ENCODE peak calls at places on chromosome 4, in nine cellular contexts. A is lower lobe of right lung; R is mesenchymal stem cell; Z is small intestine; T is NT2/D1; F is body of pancreas; X is tibial nerve; J is lung; E is effector memory CD4-positive, alpha-beta T cell. Q is an unnamed sample.

GRCh38 chr4:113653871-113654270 is 107.7 kb downstream of the CAMK2D start:
- DNase-seq in A (no peak), R (no peak), Z (no peak), T (no peak), F (no peak), X (no peak), J (no peak), E (no peak), Q (no peak)

GRCh38 chr4:182843813-182844325 is 73.3 kb downstream of the DCTD start:
- DNase-seq in A (no peak), R (no peak), Z (no peak), T (no peak), F (no peak), X (no peak), J (no peak), E (no peak), Q (no peak)

GRCh38 chr4:113971706-113972360 is 7.6 kb downstream of the ARSJ start:
- DNase-seq in A (no peak), R (peak), Z (no peak), T (no peak), F (no peak), X (no peak), J (no peak), E (no peak), Q (no peak)

GRCh38 chr4:145716200-145716599 is 36.3 kb downstream of the C4orf51 start:
- DNase-seq in A (no peak), R (no peak), Z (no peak), T (no peak), F (no peak), X (no peak), J (no peak), E (no peak), Q (no peak)

GRCh38 chr4:99082192-99082591 is 6.4 kb downstream of the ADH5 start:
- DNase-seq in A (no peak), R (no peak), Z (no peak), T (no peak), F (no peak), X (no peak), J (no peak), E (no peak), Q (no peak)

GRCh38 chr4:67570537-67570936 is 12.0 kb downstream of the STAP1 start:
- DNase-seq in A (no peak), R (no peak), Z (no peak), T (no peak), F (no peak), X (no peak), J (no peak), E (no peak), Q (no peak)

GRCh38 chr4:172962564-172963353 is 205.9 kb upstream of the GALNT7 start:
- DNase-seq in A (no peak), R (peak), Z (peak), T (no peak), F (peak), X (no peak), J (peak), E (no peak), Q (no peak)

GRCh38 chr4:86536166-86536565 is 57.9 kb upstream of the PTPN13 start:
- DNase-seq in A (no peak), R (no peak), Z (no peak), T (no peak), F (no peak), X (no peak), J (no peak), E (no peak), Q (no peak)

GRCh38 chr4:18105023-18106011 is 83.8 kb upstream of the LCORL start:
- DNase-seq in A (no peak), R (no peak), Z (peak), T (no peak), F (no peak), X (no peak), J (no peak), E (no peak), Q (no peak)

GRCh38 chr4:119300072-119300387 is 21.9 kb downstream of the FABP2 start:
- DNase-seq in A (peak), R (peak), Z (no peak), T (no peak), F (peak), X (no peak), J (peak), E (peak), Q (no peak)

GRCh38 chr4:109730294-109731051 is 603 bp upstream of the PLA2G12A start:
- DNase-seq in A (peak), R (peak), Z (peak), T (peak), F (peak), X (no peak), J (peak), E (no peak), Q (peak)

GRCh38 chr4:2281575-2282343 is 19.9 kb upstream of the MXD4 start:
- DNase-seq in A (no peak), R (no peak), Z (peak), T (no peak), F (no peak), X (no peak), J (no peak), E (peak), Q (no peak)

GRCh38 chr4:18945464-18945863 is 923.9 kb upstream of the LCORL start:
- DNase-seq in A (no peak), R (no peak), Z (no peak), T (no peak), F (no peak), X (no peak), J (no peak), E (no peak), Q (no peak)

GRCh38 chr4:40227284-40227683 is 30.5 kb downstream of the RHOH start:
- DNase-seq in A (no peak), R (no peak), Z (no peak), T (no peak), F (no peak), X (no peak), J (no peak), E (no peak), Q (no peak)

GRCh38 chr4:21765810-21766407 is 182.7 kb downstream of the KCNIP4 start:
- DNase-seq in A (no peak), R (peak), Z (peak), T (peak), F (peak), X (no peak), J (no peak), E (no peak), Q (no peak)

GRCh38 chr4:166594326-166594946 is 639.9 kb downstream of the SPOCK3 start:
- DNase-seq in A (no peak), R (peak), Z (peak), T (peak), F (peak), X (no peak), J (no peak), E (no peak), Q (no peak)

GRCh38 chr4:42672359-42673083 is 15.6 kb upstream of the ATP8A1 start:
- DNase-seq in A (no peak), R (no peak), Z (no peak), T (no peak), F (no peak), X (no peak), J (no peak), E (no peak), Q (no peak)

GRCh38 chr4:81747242-81747930 is 275.7 kb upstream of the RASGEF1B start:
- DNase-seq in A (no peak), R (no peak), Z (peak), T (no peak), F (no peak), X (no peak), J (no peak), E (no peak), Q (no peak)

GRCh38 chr4:4614925-4615678 is 73.3 kb upstream of the STX18 start:
- DNase-seq in A (no peak), R (peak), Z (no peak), T (no peak), F (no peak), X (no peak), J (no peak), E (no peak), Q (no peak)

GRCh38 chr4:144754562-144755410 is 108.8 kb downstream of the HHIP start:
- DNase-seq in A (no peak), R (no peak), Z (no peak), T (peak), F (peak), X (no peak), J (no peak), E (no peak), Q (no peak)

GRCh38 chr4:113469023-113469390 is 292.5 kb downstream of the CAMK2D start:
- DNase-seq in A (no peak), R (no peak), Z (no peak), T (no peak), F (no peak), X (no peak), J (no peak), E (no peak), Q (no peak)

GRCh38 chr4:17502764-17503163 is 9.1 kb downstream of the QDPR start:
- DNase-seq in A (no peak), R (no peak), Z (no peak), T (no peak), F (no peak), X (no peak), J (no peak), E (no peak), Q (no peak)

DNA sequence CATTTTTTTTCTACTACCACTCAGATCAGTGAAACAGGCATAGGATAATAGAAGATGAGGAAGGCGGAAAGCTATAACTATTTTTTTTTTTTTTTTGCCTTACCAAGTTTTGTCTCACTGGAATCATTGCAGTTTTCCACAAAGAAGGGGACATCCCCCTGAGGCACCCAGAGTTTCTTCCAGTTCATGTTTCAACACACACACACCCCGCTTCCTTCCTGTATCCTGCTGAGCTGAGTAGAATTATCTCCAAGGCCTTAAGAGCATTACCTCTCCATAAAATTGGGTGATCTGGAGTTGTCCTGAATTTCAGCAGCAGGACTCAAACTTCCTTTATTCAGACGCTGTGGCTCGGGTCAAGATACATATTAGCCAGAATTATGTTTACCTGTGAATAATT is 111.9 kb downstream of the PALLD start:
- DNase-seq in A (no peak), R (no peak), Z (no peak), T (no peak), F (no peak), X (no peak), J (no peak), E (no peak), Q (no peak)
- H3K4me3 ChIP-seq in A (no peak), R (no peak), Z (no peak), T (no peak), F (no peak), X (no peak), J (no peak), E (no peak), Q (no peak)

GRCh38 chr4:55553442-55553841 is 6.7 kb upstream of the CLOCK start:
- DNase-seq in A (no peak), R (no peak), Z (peak), T (no peak), F (peak), X (no peak), J (peak), E (no peak), Q (no peak)
- H3K4me3 ChIP-seq in A (peak), R (peak), Z (no peak), T (no peak), F (no peak), X (peak), J (no peak), E (no peak), Q (peak)

DNA sequence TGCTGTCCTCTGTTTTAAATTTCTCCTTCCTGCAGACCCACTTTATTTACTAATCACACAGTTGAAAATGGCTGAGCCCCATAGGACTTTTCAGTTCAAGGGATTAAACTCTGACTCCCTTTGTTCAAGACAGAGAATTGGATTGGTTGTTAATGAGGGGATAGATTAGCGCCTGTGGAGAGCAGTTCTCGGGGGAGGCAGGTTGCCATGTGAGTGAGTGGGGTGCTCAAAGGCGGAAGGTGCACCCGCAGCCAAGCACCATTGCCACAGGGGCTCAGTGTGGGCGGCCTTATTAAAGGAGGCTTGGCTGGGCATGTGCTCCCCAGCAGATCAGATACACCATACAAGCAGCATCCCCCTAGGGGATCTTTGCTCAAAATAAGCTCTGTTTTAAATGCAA is 7.9 kb upstream of the CBR4 start:
- DNase-seq in A (no peak), R (no peak), Z (no peak), T (no peak), F (no peak), X (no peak), J (no peak), E (no peak), Q (no peak)
- H3K4me3 ChIP-seq in A (no peak), R (no peak), Z (no peak), T (no peak), F (no peak), X (no peak), J (no peak), E (no peak), Q (no peak)

DNA sequence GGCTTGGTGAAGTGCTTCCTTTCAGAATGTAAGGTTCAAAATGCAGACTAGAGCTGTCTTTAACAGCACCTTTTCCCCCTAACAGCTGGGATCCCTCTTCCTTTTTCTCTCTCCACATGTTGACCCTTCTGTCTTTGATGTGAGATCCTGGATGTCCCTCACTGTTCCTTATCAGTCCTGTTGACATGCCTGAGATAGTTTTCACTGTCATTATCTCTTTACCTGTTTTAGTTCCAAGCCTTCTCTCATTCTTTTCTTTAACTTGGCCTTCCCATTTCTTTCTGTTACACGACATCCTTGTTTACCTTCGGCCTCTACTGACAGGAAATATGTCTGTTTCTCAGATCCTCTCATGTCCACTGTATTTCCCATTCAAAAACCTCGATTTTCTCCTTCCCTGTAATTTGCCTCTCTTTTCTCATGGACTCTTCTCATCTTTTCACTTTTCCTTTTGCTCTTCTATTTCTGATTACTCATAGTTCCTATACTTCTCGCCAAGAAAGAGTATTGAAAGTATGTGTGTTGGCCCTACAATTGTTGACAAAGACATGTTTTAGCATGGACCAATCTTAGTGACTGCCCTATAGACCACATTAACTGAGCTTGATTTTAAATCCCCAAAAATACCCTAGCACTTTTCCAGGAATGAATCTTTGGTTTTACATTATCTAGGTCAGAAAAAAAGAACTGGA is 1.2 kb upstream of the SOWAHB start:
- DNase-seq in A (no peak), R (no peak), Z (no peak), T (no peak), F (no peak), X (no peak), J (no peak), E (no peak), Q (no peak)
- H3K4me3 ChIP-seq in A (no peak), R (no peak), Z (no peak), T (no peak), F (no peak), X (no peak), J (no peak), E (no peak), Q (peak)

DNA sequence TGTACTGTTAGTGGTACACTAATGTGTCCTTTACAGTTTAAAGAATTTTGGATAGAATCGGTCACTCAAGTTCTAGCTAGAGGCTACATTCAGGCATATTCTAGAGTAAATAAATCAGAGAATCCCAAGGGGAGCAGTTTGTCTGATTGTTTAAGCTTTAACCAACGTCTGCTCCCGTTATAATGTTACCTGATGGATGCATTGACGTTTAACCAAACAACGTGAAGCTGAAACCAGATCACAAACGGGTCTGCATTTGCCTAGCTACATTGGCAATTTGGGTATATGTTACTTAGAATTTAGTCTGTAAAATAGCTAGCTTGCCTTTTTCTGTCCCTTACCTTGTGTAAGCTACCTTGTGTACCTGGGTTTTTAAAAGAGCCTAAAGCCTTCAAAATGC is 1.6 kb downstream of the PI4K2B start:
- DNase-seq in A (no peak), R (no peak), Z (no peak), T (no peak), F (no peak), X (no peak), J (no peak), E (no peak), Q (no peak)
- H3K4me3 ChIP-seq in A (peak), R (peak), Z (peak), T (no peak), F (peak), X (no peak), J (no peak), E (peak), Q (peak)

DNA sequence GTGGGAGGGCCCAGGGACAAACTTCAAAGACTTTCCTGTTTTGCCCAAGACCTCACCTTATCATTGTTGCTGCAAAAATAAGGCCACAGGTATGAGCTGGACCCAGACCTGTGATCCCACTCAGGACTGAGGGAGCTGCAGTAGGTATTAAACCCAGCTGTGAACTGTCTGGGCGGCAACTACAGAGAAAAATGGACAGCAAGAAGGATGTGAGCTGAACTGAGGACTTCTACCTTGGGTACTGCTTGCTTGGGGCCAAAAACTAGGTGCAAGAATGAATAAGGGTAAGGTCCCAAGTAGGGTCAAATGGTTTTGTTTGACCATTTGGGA is 17.8 kb upstream of the GABRA4 start:
- DNase-seq in A (no peak), R (no peak), Z (no peak), T (no peak), F (no peak), X (no peak), J (no peak), E (no peak), Q (no peak)
- H3K4me3 ChIP-seq in A (no peak), R (no peak), Z (no peak), T (no peak), F (no peak), X (no peak), J (no peak), E (peak), Q (no peak)

GRCh38 chr4:162164881-162165528 is 1.2 kb upstream of the FSTL5 start:
- DNase-seq in A (no peak), R (no peak), Z (no peak), T (no peak), F (no peak), X (no peak), J (no peak), E (no peak), Q (no peak)
- H3K4me3 ChIP-seq in A (no peak), R (peak), Z (no peak), T (no peak), F (no peak), X (no peak), J (no peak), E (no peak), Q (no peak)

DNA sequence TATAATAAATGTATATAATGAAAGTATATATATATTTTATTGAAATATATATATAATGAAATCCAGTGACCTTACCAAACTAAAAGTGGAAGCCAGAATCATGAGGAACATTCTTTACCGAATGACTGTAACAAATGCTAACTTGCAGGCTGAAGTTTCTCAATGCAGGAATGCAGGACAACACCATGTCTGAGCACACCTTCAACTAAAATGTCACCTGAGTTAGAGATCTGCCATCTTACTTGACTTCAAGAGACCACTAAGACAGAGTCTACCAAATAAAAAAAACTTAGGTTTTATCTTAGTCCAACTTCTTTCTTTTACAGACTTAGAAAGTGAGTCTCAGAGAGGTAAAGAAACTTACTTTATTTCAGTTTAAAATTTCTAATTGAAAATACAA is 176.2 kb downstream of the FSTL5 start:
- DNase-seq in A (no peak), R (no peak), Z (no peak), T (no peak), F (no peak), X (no peak), J (no peak), E (no peak), Q (no peak)
- H3K4me3 ChIP-seq in A (no peak), R (no peak), Z (no peak), T (no peak), F (no peak), X (no peak), J (no peak), E (no peak), Q (no peak)

DNA sequence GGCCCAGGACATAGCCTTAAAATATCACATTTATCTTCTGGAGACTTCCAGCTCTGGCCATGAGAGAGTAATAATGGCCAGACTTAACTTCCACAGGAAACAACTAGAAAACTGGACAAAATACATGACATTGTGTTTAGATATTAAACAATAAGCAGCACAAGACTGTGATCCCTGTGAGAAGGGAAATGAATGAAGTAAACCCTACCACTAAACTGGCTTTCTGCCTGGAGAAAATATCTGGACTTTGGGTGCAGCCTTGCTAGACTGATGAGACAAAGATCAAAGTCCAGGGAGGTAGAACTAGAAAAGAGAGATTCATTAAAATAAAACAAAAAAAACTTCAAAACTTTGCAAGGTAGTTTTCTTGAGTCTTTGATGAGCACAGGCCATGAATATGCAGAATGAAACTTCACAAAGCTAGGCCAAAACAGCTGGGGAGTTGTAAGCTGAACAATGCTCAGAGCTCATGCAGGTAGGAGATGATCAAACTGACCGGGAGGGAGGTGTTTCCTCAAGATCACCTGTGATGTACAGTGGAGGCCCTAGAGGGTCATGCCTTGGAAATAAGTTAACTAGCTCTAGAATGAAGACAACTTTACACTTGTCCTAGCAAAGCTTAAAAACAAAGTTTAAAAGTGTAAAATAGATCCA is 147.0 kb upstream of the SH3RF1 start:
- DNase-seq in A (no peak), R (no peak), Z (peak), T (no peak), F (no peak), X (no peak), J (no peak), E (no peak), Q (no peak)
- H3K4me3 ChIP-seq in A (no peak), R (no peak), Z (no peak), T (no peak), F (no peak), X (no peak), J (no peak), E (no peak), Q (no peak)

Q was measured in suprapubic skin.